ENCODE peak calls at places on chromosomes 13 and 19, in ten cellular contexts. I is stimulated activated CD8-positive, alpha-beta memory T cell treated with anti-CD3 and anti-CD28 coated beads, Interleukin-12 subunit alpha, Interleukin-12 subunit beta, amount 100 ng/mL, for 4 hours; P is central memory CD8-positive, alpha-beta T cell; Y is cerebellar cortex; R is T-helper 17 cell; E is Peyer's patch; Z is stimulated activated CD4-positive, alpha-beta T cell treated with anti-CD3 and anti-CD28 coated beads, Interleukin-1b, Interleukin-23, amount 100 ng/mL, for 24 hours; G is activated CD8-positive, alpha-beta T cell treated with anti-CD3 and anti-CD28 coated beads for 36 hours; B is activated naive CD4-positive, alpha-beta T cell treated with anti-CD3 and anti-CD28 coated beads for 36 hours; V is T-cell. T is an unnamed sample.

GRCh38 chr13:35349673-35350278 is 126.7 kb downstream of the MAB21L1 start:
- DNase-seq in I (no peak), Y (no peak), E (no peak), G (no peak), V (no peak), R (no peak), B (no peak), P (no peak), Z (no peak), T (no peak)

GRCh38 chr19:14686411-14686810 is 3.4 kb upstream of the ZNF333 start:
- DNase-seq in E (peak), G (peak), P (no peak), R (no peak), Z (no peak), I (no peak), B (peak), Y (peak), V (no peak), T (no peak)

GRCh38 chr13:26041476-26041875 is 10.3 kb downstream of the SHISA2 start:
- DNase-seq in Y (no peak), I (no peak), B (no peak), P (no peak), R (no peak), Z (no peak), V (no peak), E (no peak), G (no peak), T (no peak)

GRCh38 chr13:33087091-33087490 is 70.9 kb downstream of the KL start:
- DNase-seq in V (no peak), P (no peak), Y (no peak), G (no peak), E (no peak), I (no peak), Z (no peak), R (no peak), B (no peak), T (no peak)

GRCh38 chr19:40908981-40909380 is 26.9 kb upstream of the CYP2A7 start:
- DNase-seq in R (peak), B (peak), I (no peak), P (peak), E (peak), V (peak), G (no peak), Z (no peak), Y (no peak), T (no peak)

GRCh38 chr19:43467730-43468129 is 2.3 kb upstream of the LYPD3 start:
- DNase-seq in P (no peak), E (no peak), G (no peak), V (no peak), Z (no peak), B (no peak), R (no peak), Y (no peak), I (no peak), T (no peak)

GRCh38 chr13:28640861-28641599 is 17.9 kb upstream of the POMP start:
- DNase-seq in E (no peak), Z (no peak), I (no peak), P (no peak), B (no peak), G (no peak), R (no peak), V (no peak), Y (no peak), T (no peak)

GRCh38 chr19:28864024-28864503 is 348.9 kb downstream of the UQCRFS1 start:
- DNase-seq in V (no peak), B (no peak), Z (no peak), I (no peak), P (no peak), G (no peak), Y (no peak), R (no peak), E (no peak), T (no peak)

GRCh38 chr13:114120486-114121430 is 11.7 kb downstream of the RASA3 start:
- DNase-seq in G (peak), V (no peak), Y (no peak), B (no peak), Z (no peak), E (no peak), P (no peak), I (no peak), R (no peak), T (no peak)

GRCh38 chr19:3683866-3684816 is 16.1 kb downstream of the PIP5K1C start:
- DNase-seq in I (no peak), G (peak), B (no peak), E (no peak), V (no peak), P (no peak), Z (no peak), Y (no peak), R (no peak), T (no peak)

GRCh38 chr19:50721441-50722137 is 1.6 kb upstream of the CLEC11A start:
- DNase-seq in B (no peak), G (no peak), R (no peak), I (no peak), Z (no peak), V (no peak), Y (peak), E (no peak), P (no peak), T (no peak)

GRCh38 chr13:94613051-94613450 is 11.4 kb downstream of the GPR180 start:
- DNase-seq in G (no peak), V (no peak), I (no peak), P (no peak), R (no peak), Z (no peak), B (no peak), E (no peak), Y (no peak), T (no peak)

GRCh38 chr13:85806553-85807175 is 7.4 kb upstream of the SLITRK6 start:
- DNase-seq in B (no peak), Z (no peak), I (no peak), Y (peak), P (no peak), V (no peak), E (no peak), G (no peak), R (no peak), T (no peak)

GRCh38 chr19:38707512-38708114 is 36.7 kb downstream of the CAPN12 start:
- DNase-seq in V (no peak), B (no peak), Z (no peak), P (no peak), I (no peak), Y (no peak), E (no peak), R (no peak), G (no peak), T (no peak)

GRCh38 chr19:55489711-55490477 is 1.7 kb downstream of the SSC5D start:
- DNase-seq in P (no peak), R (no peak), I (no peak), Y (no peak), B (no peak), G (no peak), V (no peak), Z (no peak), E (no peak), T (no peak)

GRCh38 chr13:73304442-73304841 is 245.6 kb downstream of the KLF5 start:
- DNase-seq in V (no peak), R (no peak), Z (no peak), Y (no peak), I (no peak), B (no peak), E (no peak), P (no peak), G (no peak), T (no peak)

GRCh38 chr13:110271313-110271712 is 35.6 kb downstream of the COL4A1 start:
- DNase-seq in B (no peak), Y (no peak), Z (no peak), E (no peak), R (no peak), P (no peak), I (no peak), G (no peak), V (no peak), T (no peak)

GRCh38 chr13:33514362-33514761 is 228.8 kb upstream of the STARD13 start:
- DNase-seq in P (no peak), Z (no peak), I (no peak), B (no peak), R (no peak), V (no peak), E (no peak), Y (no peak), G (no peak), T (no peak)

GRCh38 chr19:1648926-1649541 is 3.4 kb downstream of the TCF3 start:
- DNase-seq in Z (no peak), Y (no peak), P (no peak), V (no peak), I (no peak), R (no peak), B (no peak), G (peak), E (peak), T (no peak)

GRCh38 chr13:99812611-99813010 is 159.0 kb downstream of the ZIC5 start:
- DNase-seq in I (no peak), P (no peak), Z (no peak), B (no peak), G (no peak), V (no peak), E (no peak), R (no peak), Y (peak), T (no peak)

GRCh38 chr19:4338441-4339350 is at the start of gene STAP2:
- DNase-seq in V (peak), Z (no peak), Y (no peak), P (no peak), E (no peak), B (peak), I (no peak), G (peak), R (no peak), T (no peak)

GRCh38 chr19:40718774-40719391 is 2.0 kb downstream of the ITPKC start:
- DNase-seq in I (no peak), P (no peak), G (peak), V (no peak), B (peak), Z (no peak), Y (peak), R (no peak), E (peak), T (no peak)

GRCh38 chr19:49152218-49152550 is 3.0 kb downstream of the HRC start:
- DNase-seq in R (no peak), V (no peak), E (no peak), B (no peak), Z (no peak), P (no peak), Y (peak), G (no peak), I (no peak), T (no peak)

GRCh38 chr19:33388231-33388816 is 14.8 kb downstream of the CEBPG start:
- DNase-seq in P (no peak), G (no peak), E (no peak), I (no peak), R (no peak), B (no peak), Y (no peak), Z (no peak), V (no peak), T (no peak)

GRCh38 chr13:75365724-75366173 is 116.2 kb downstream of the TBC1D4 start:
- DNase-seq in B (peak), Y (no peak), R (no peak), G (peak), I (no peak), P (no peak), Z (no peak), V (no peak), E (no peak), T (no peak)

GRCh38 chr19:41861098-41861768 is 1.2 kb downstream of the RPS19 start:
- DNase-seq in B (no peak), I (no peak), Z (no peak), V (no peak), G (no peak), P (no peak), Y (no peak), E (no peak), R (no peak), T (no peak)